ENCODE peak calls at places on chromosomes 3 and 15, in seven cellular contexts. One of them, this sample, is unnamed.

GRCh38 chr15:73273181-73274002 is 95.4 kb downstream of the HCN4 start:
- DNase-seq in IMR-90: peak
- DNase-seq in AG04450: peak
- DNase-seq in NCI-H1105: peak
- DNase-seq in midbrain: peak
- DNase-seq in type B pancreatic cell: no peak
- DNase-seq in activated CD4-positive, alpha-beta T cell treated with anti-CD3 and anti-CD28 coated beads, Interleukin-2, amount 50 U/mL, for 4 hours: peak
- DNase-seq in this sample: no peak

GRCh38 chr3:69205385-69205784 is 83.0 kb upstream of the LMOD3 start:
- DNase-seq in IMR-90: no peak
- DNase-seq in AG04450: no peak
- DNase-seq in NCI-H1105: no peak
- DNase-seq in midbrain: no peak
- DNase-seq in type B pancreatic cell: no peak
- DNase-seq in activated CD4-positive, alpha-beta T cell treated with anti-CD3 and anti-CD28 coated beads, Interleukin-2, amount 50 U/mL, for 4 hours: no peak
- DNase-seq in this sample: no peak

GRCh38 chr3:73729969-73730440 is 105.3 kb upstream of the PDZRN3 start:
- DNase-seq in IMR-90: peak
- DNase-seq in AG04450: no peak
- DNase-seq in NCI-H1105: no peak
- DNase-seq in midbrain: no peak
- DNase-seq in type B pancreatic cell: no peak
- DNase-seq in activated CD4-positive, alpha-beta T cell treated with anti-CD3 and anti-CD28 coated beads, Interleukin-2, amount 50 U/mL, for 4 hours: no peak
- DNase-seq in this sample: no peak

GRCh38 chr3:100563228-100563627 is 46.2 kb upstream of the ADGRG7 start:
- DNase-seq in IMR-90: no peak
- DNase-seq in AG04450: no peak
- DNase-seq in NCI-H1105: no peak
- DNase-seq in midbrain: no peak
- DNase-seq in type B pancreatic cell: no peak
- DNase-seq in activated CD4-positive, alpha-beta T cell treated with anti-CD3 and anti-CD28 coated beads, Interleukin-2, amount 50 U/mL, for 4 hours: no peak
- DNase-seq in this sample: no peak

GRCh38 chr3:16303037-16303436 is 38.0 kb downstream of the OXNAD1 start:
- DNase-seq in IMR-90: no peak
- DNase-seq in AG04450: no peak
- DNase-seq in NCI-H1105: no peak
- DNase-seq in midbrain: no peak
- DNase-seq in type B pancreatic cell: no peak
- DNase-seq in activated CD4-positive, alpha-beta T cell treated with anti-CD3 and anti-CD28 coated beads, Interleukin-2, amount 50 U/mL, for 4 hours: no peak
- DNase-seq in this sample: no peak

GRCh38 chr3:113243846-113244245 is 32.5 kb downstream of the BOC start:
- DNase-seq in IMR-90: no peak
- DNase-seq in AG04450: no peak
- DNase-seq in NCI-H1105: no peak
- DNase-seq in midbrain: no peak
- DNase-seq in type B pancreatic cell: no peak
- DNase-seq in activated CD4-positive, alpha-beta T cell treated with anti-CD3 and anti-CD28 coated beads, Interleukin-2, amount 50 U/mL, for 4 hours: no peak
- DNase-seq in this sample: no peak

GRCh38 chr3:84904819-84905555 is 53.8 kb upstream of the CADM2 start:
- DNase-seq in IMR-90: no peak
- DNase-seq in AG04450: no peak
- DNase-seq in NCI-H1105: no peak
- DNase-seq in midbrain: no peak
- DNase-seq in type B pancreatic cell: no peak
- DNase-seq in activated CD4-positive, alpha-beta T cell treated with anti-CD3 and anti-CD28 coated beads, Interleukin-2, amount 50 U/mL, for 4 hours: no peak
- DNase-seq in this sample: no peak

GRCh38 chr3:32733631-32734229 is 48.7 kb downstream of the CNOT10 start:
- DNase-seq in IMR-90: peak
- DNase-seq in AG04450: no peak
- DNase-seq in NCI-H1105: no peak
- DNase-seq in midbrain: peak
- DNase-seq in type B pancreatic cell: no peak
- DNase-seq in activated CD4-positive, alpha-beta T cell treated with anti-CD3 and anti-CD28 coated beads, Interleukin-2, amount 50 U/mL, for 4 hours: no peak
- DNase-seq in this sample: no peak

GRCh38 chr3:42979044-42979962 is at the start of gene GASK1A:
- DNase-seq in IMR-90: no peak
- DNase-seq in AG04450: no peak
- DNase-seq in NCI-H1105: peak
- DNase-seq in midbrain: peak
- DNase-seq in type B pancreatic cell: peak
- DNase-seq in activated CD4-positive, alpha-beta T cell treated with anti-CD3 and anti-CD28 coated beads, Interleukin-2, amount 50 U/mL, for 4 hours: no peak
- DNase-seq in this sample: no peak

GRCh38 chr3:66425566-66425965 is 75.3 kb downstream of the LRIG1 start:
- DNase-seq in IMR-90: no peak
- DNase-seq in AG04450: no peak
- DNase-seq in NCI-H1105: no peak
- DNase-seq in midbrain: no peak
- DNase-seq in type B pancreatic cell: no peak
- DNase-seq in activated CD4-positive, alpha-beta T cell treated with anti-CD3 and anti-CD28 coated beads, Interleukin-2, amount 50 U/mL, for 4 hours: no peak
- DNase-seq in this sample: no peak

GRCh38 chr3:19652336-19652735 is 281.7 kb downstream of the EFHB start:
- DNase-seq in IMR-90: no peak
- DNase-seq in AG04450: no peak
- DNase-seq in NCI-H1105: no peak
- DNase-seq in midbrain: no peak
- DNase-seq in type B pancreatic cell: no peak
- DNase-seq in activated CD4-positive, alpha-beta T cell treated with anti-CD3 and anti-CD28 coated beads, Interleukin-2, amount 50 U/mL, for 4 hours: no peak
- DNase-seq in this sample: no peak

GRCh38 chr3:70120360-70120966 is 120.9 kb downstream of the SAMMSON start:
- DNase-seq in IMR-90: peak
- DNase-seq in AG04450: peak
- DNase-seq in NCI-H1105: peak
- DNase-seq in midbrain: peak
- DNase-seq in type B pancreatic cell: no peak
- DNase-seq in activated CD4-positive, alpha-beta T cell treated with anti-CD3 and anti-CD28 coated beads, Interleukin-2, amount 50 U/mL, for 4 hours: peak
- DNase-seq in this sample: no peak

GRCh38 chr15:67303490-67304363 is 49.1 kb downstream of the IQCH start:
- DNase-seq in IMR-90: peak
- DNase-seq in AG04450: no peak
- DNase-seq in NCI-H1105: peak
- DNase-seq in midbrain: peak
- DNase-seq in type B pancreatic cell: no peak
- DNase-seq in activated CD4-positive, alpha-beta T cell treated with anti-CD3 and anti-CD28 coated beads, Interleukin-2, amount 50 U/mL, for 4 hours: peak
- DNase-seq in this sample: no peak

GRCh38 chr3:137820366-137820765 is 56.3 kb downstream of the SOX14 start:
- DNase-seq in IMR-90: no peak
- DNase-seq in AG04450: no peak
- DNase-seq in NCI-H1105: no peak
- DNase-seq in midbrain: no peak
- DNase-seq in type B pancreatic cell: no peak
- DNase-seq in activated CD4-positive, alpha-beta T cell treated with anti-CD3 and anti-CD28 coated beads, Interleukin-2, amount 50 U/mL, for 4 hours: no peak
- DNase-seq in this sample: no peak

GRCh38 chr3:151009981-151010380 is 37.5 kb upstream of the CLRN1 start:
- DNase-seq in IMR-90: no peak
- DNase-seq in AG04450: no peak
- DNase-seq in NCI-H1105: no peak
- DNase-seq in midbrain: no peak
- DNase-seq in type B pancreatic cell: no peak
- DNase-seq in activated CD4-positive, alpha-beta T cell treated with anti-CD3 and anti-CD28 coated beads, Interleukin-2, amount 50 U/mL, for 4 hours: no peak
- DNase-seq in this sample: no peak

GRCh38 chr3:157239082-157239704 is 79.2 kb upstream of the CCNL1 start:
- DNase-seq in IMR-90: peak
- DNase-seq in AG04450: no peak
- DNase-seq in NCI-H1105: peak
- DNase-seq in midbrain: peak
- DNase-seq in type B pancreatic cell: no peak
- DNase-seq in activated CD4-positive, alpha-beta T cell treated with anti-CD3 and anti-CD28 coated beads, Interleukin-2, amount 50 U/mL, for 4 hours: peak
- DNase-seq in this sample: no peak

GRCh38 chr3:45611619-45612018 is 17.1 kb downstream of the LIMD1 start:
- DNase-seq in IMR-90: no peak
- DNase-seq in AG04450: no peak
- DNase-seq in NCI-H1105: no peak
- DNase-seq in midbrain: peak
- DNase-seq in type B pancreatic cell: no peak
- DNase-seq in activated CD4-positive, alpha-beta T cell treated with anti-CD3 and anti-CD28 coated beads, Interleukin-2, amount 50 U/mL, for 4 hours: no peak
- DNase-seq in this sample: no peak

GRCh38 chr3:111803123-111803593 is 55.9 kb upstream of the PHLDB2 start:
- DNase-seq in IMR-90: peak
- DNase-seq in AG04450: peak
- DNase-seq in NCI-H1105: no peak
- DNase-seq in midbrain: no peak
- DNase-seq in type B pancreatic cell: no peak
- DNase-seq in activated CD4-positive, alpha-beta T cell treated with anti-CD3 and anti-CD28 coated beads, Interleukin-2, amount 50 U/mL, for 4 hours: no peak
- DNase-seq in this sample: peak

GRCh38 chr3:14803101-14803980 is 15.4 kb upstream of the FGD5 start:
- DNase-seq in IMR-90: no peak
- DNase-seq in AG04450: no peak
- DNase-seq in NCI-H1105: no peak
- DNase-seq in midbrain: no peak
- DNase-seq in type B pancreatic cell: no peak
- DNase-seq in activated CD4-positive, alpha-beta T cell treated with anti-CD3 and anti-CD28 coated beads, Interleukin-2, amount 50 U/mL, for 4 hours: no peak
- DNase-seq in this sample: no peak

GRCh38 chr15:80982205-80982604 is 7.4 kb downstream of the MESD start:
- DNase-seq in IMR-90: no peak
- DNase-seq in AG04450: no peak
- DNase-seq in NCI-H1105: no peak
- DNase-seq in midbrain: no peak
- DNase-seq in type B pancreatic cell: no peak
- DNase-seq in activated CD4-positive, alpha-beta T cell treated with anti-CD3 and anti-CD28 coated beads, Interleukin-2, amount 50 U/mL, for 4 hours: no peak
- DNase-seq in this sample: no peak

GRCh38 chr15:49415638-49416037 is 7.4 kb upstream of the FGF7 start:
- DNase-seq in IMR-90: peak
- DNase-seq in AG04450: peak
- DNase-seq in NCI-H1105: no peak
- DNase-seq in midbrain: no peak
- DNase-seq in type B pancreatic cell: no peak
- DNase-seq in activated CD4-positive, alpha-beta T cell treated with anti-CD3 and anti-CD28 coated beads, Interleukin-2, amount 50 U/mL, for 4 hours: no peak
- DNase-seq in this sample: no peak

GRCh38 chr15:57445872-57446271 is 69.6 kb downstream of the CGNL1 start:
- DNase-seq in IMR-90: peak
- DNase-seq in AG04450: no peak
- DNase-seq in NCI-H1105: no peak
- DNase-seq in midbrain: no peak
- DNase-seq in type B pancreatic cell: no peak
- DNase-seq in activated CD4-positive, alpha-beta T cell treated with anti-CD3 and anti-CD28 coated beads, Interleukin-2, amount 50 U/mL, for 4 hours: no peak
- DNase-seq in this sample: no peak